ENCODE peak calls at places on chromosome 15, in seven cellular contexts. I is HepG2, G is astrocyte of the cerebellum, A is lower leg skin, U is fibroblast of lung, E is suprapubic skin, W is adrenal gland. T is an unnamed sample.

GRCh38 chr15:85525755-85526154 is 145.4 kb downstream of the AKAP13 start:
- DNase-seq in I (no peak), G (no peak), A (no peak), U (no peak), E (no peak), W (no peak), T (no peak)

GRCh38 chr15:80836991-80837390 is 57.8 kb downstream of the CEMIP start:
- DNase-seq in I (no peak), G (no peak), A (no peak), U (no peak), E (no peak), W (no peak), T (no peak)

GRCh38 chr15:47987908-47988532 is 132.8 kb upstream of the SLC24A5 start:
- DNase-seq in I (peak; percentile 35), G (peak; percentile 64), A (no peak), U (peak; percentile 85), E (no peak), W (peak; percentile 31), T (no peak)

GRCh38 chr15:79952329-79952728 is 18.7 kb downstream of the BCL2A1 start:
- DNase-seq in I (no peak), G (no peak), A (no peak), U (peak; percentile 11), E (no peak), W (no peak), T (no peak)

GRCh38 chr15:70480196-70480856 is 283.0 kb downstream of the UACA start:
- DNase-seq in I (no peak), G (no peak), A (no peak), U (no peak), E (no peak), W (no peak), T (no peak)

GRCh38 chr15:76752549-76752948 is 152.6 kb downstream of the SCAPER start:
- DNase-seq in I (no peak), G (no peak), A (no peak), U (no peak), E (no peak), W (no peak), T (no peak)

GRCh38 chr15:57526076-57526475 is 65.6 kb upstream of the MYZAP start:
- DNase-seq in I (no peak), G (no peak), A (no peak), U (no peak), E (no peak), W (no peak), T (no peak)

GRCh38 chr15:48250640-48251076 is 44.6 kb downstream of the SLC12A1 start:
- DNase-seq in I (peak; percentile 25), G (peak; percentile 77), A (no peak), U (peak; percentile 88), E (no peak), W (peak; percentile 56), T (no peak)

GRCh38 chr15:50137330-50137761 is 18.3 kb upstream of the ATP8B4 start:
- DNase-seq in I (no peak), G (peak; percentile 72), A (no peak), U (peak; percentile 99), E (no peak), W (peak; percentile 71), T (no peak)

GRCh38 chr15:96223939-96224338 is 106.6 kb upstream of the NR2F2 start:
- DNase-seq in I (no peak), G (no peak), A (no peak), U (no peak), E (no peak), W (no peak), T (no peak)

GRCh38 chr15:92715753-92716152 is 60.2 kb upstream of the FAM174B start:
- DNase-seq in I (no peak), G (peak; percentile 86), A (peak; percentile 12), U (peak; percentile 43), E (no peak), W (no peak), T (no peak)

GRCh38 chr15:38475361-38475760 is 21.4 kb downstream of the FAM98B start:
- DNase-seq in I (no peak), G (no peak), A (no peak), U (no peak), E (no peak), W (no peak), T (no peak)

GRCh38 chr15:40598126-40598525 is 4.1 kb downstream of the KNL1 start:
- DNase-seq in I (no peak), G (no peak), A (no peak), U (no peak), E (no peak), W (no peak), T (no peak)

GRCh38 chr15:38746211-38746610 is 181.6 kb upstream of the RASGRP1 start:
- DNase-seq in I (no peak), G (no peak), A (no peak), U (no peak), E (no peak), W (no peak), T (no peak)

GRCh38 chr15:42146551-42147430 is 9.6 kb downstream of the PLA2G4F start:
- DNase-seq in I (no peak), G (no peak), A (peak; percentile 68), U (no peak), E (peak; percentile 65), W (no peak), T (no peak)

GRCh38 chr15:72236381-72237285 is 5.6 kb upstream of the PKM start:
- DNase-seq in I (no peak), G (no peak), A (peak; percentile 61), U (peak; percentile 3), E (no peak), W (no peak), T (no peak)

GRCh38 chr15:70047386-70048195 is 50.1 kb downstream of the TLE3 start:
- DNase-seq in I (no peak), G (no peak), A (no peak), U (peak; percentile 65), E (peak; percentile 53), W (no peak), T (no peak)

GRCh38 chr15:25504307-25504706 is 65.5 kb upstream of the UBE3A start:
- DNase-seq in I (no peak), G (peak; percentile 43), A (no peak), U (no peak), E (no peak), W (no peak), T (no peak)

GRCh38 chr15:92527197-92527596 is 128.4 kb downstream of the FAM174B start:
- DNase-seq in I (no peak), G (peak; percentile 51), A (no peak), U (peak; percentile 24), E (no peak), W (no peak), T (no peak)

GRCh38 chr15:88072598-88073385 is 183.7 kb downstream of the NTRK3 start:
- DNase-seq in I (no peak), G (no peak), A (peak; percentile 58), U (no peak), E (no peak), W (no peak), T (no peak)

GRCh38 chr15:93048759-93049161 is 40.3 kb downstream of the RGMA start:
- DNase-seq in I (no peak), G (peak; percentile 51), A (no peak), U (peak; percentile 61), E (peak; percentile 78), W (no peak), T (no peak)

GRCh38 chr15:62454567-62455172 is 289.6 kb upstream of the C2CD4B start:
- DNase-seq in I (no peak), G (no peak), A (no peak), U (no peak), E (no peak), W (no peak), T (no peak)

GRCh38 chr15:52788099-52788986 is 1.8 kb downstream of the ONECUT1 start:
- DNase-seq in I (no peak), G (no peak), A (no peak), U (no peak), E (no peak), W (no peak), T (no peak)

GRCh38 chr15:52789008-52789600 is 1.0 kb downstream of the ONECUT1 start:
- DNase-seq in I (no peak), G (no peak), A (no peak), U (no peak), E (no peak), W (no peak), T (no peak)

GRCh38 chr15:52787123-52787503 is 3.0 kb downstream of the ONECUT1 start:
- DNase-seq in I (no peak), G (no peak), A (no peak), U (no peak), E (no peak), W (no peak), T (no peak)

GRCh38 chr15:52786436-52787122 is 3.6 kb downstream of the ONECUT1 start:
- DNase-seq in I (peak; percentile 43), G (no peak), A (no peak), U (no peak), E (no peak), W (no peak), T (no peak)

DNA sequence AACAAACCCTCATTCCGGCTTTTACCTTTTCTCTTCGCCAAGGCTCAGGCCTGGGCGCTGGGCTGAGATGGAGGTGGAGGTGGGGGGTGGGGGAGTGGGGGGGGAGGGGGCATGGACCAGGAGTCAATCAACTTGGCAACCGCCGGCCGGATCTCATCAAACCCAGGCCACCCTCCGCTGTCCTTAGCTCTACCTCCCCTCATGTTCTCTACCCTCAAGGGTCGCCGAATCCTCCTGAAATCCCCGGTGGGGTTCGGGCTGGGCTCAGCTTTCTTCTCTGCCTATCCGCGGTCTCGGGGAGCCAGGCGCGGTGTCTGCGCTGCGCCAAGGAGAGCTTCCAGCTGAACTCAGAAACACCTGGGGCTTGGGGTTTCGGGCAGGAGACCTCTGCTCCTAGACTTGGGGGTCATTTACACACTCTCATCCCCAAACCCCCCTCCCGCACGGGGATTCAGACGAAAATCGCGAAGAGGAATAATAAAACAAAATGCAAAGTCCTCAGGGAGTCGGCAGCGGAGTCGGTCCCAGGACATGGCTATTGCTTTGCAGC is 2.5 kb downstream of the ONECUT1 start:
- DNase-seq in I (no peak), G (no peak), A (no peak), U (no peak), E (no peak), W (no peak), T (no peak)
- H3K4me3 ChIP-seq in I (peak overlapping the region; percentile 76), G (no peak overlapping the region), A (no peak overlapping the region), U (no peak overlapping the region), E (no peak overlapping the region), W (no peak overlapping the region), T (no peak overlapping the region)

DNA sequence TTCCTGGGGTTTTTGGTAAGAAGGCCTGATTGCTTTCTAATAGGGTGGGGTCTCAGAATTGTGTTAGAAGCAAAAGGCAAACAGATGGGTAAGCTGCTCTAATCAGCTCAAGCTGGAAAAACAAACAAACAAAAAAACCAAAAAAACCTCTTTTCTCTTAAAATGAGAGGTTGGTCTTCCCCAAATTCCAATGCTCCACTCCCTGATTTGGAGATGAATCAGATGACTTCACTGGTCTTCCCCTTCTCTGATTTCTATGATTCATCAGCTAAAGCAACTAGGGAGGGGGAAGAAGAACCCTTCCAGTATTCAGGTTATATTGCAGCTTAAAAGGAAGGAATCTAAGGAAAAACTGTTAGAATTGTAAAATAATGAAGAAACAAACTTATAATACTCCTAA is 9.6 kb upstream of the ANXA2 start:
- DNase-seq in I (no peak), G (peak; percentile 66), A (no peak), U (peak; percentile 72), E (no peak), W (no peak), T (no peak)
- H3K4me3 ChIP-seq in I (no peak overlapping the region), G (no peak overlapping the region), A (no peak overlapping the region), U (no peak overlapping the region), E (no peak overlapping the region), W (no peak overlapping the region), T (no peak overlapping the region)

GRCh38 chr15:101470548-101471239 is 18.8 kb downstream of the PCSK6 start:
- DNase-seq in I (no peak), G (no peak), A (peak; percentile 62), U (no peak), E (no peak), W (no peak), T (no peak)
- H3K4me3 ChIP-seq in I (no peak overlapping the region), G (no peak overlapping the region), A (no peak overlapping the region), U (no peak overlapping the region), E (no peak overlapping the region), W (no peak overlapping the region), T (no peak overlapping the region)

GRCh38 chr15:78507831-78508160 is 419 bp downstream of the HYKK start:
- DNase-seq in I (no peak), G (no peak), A (no peak), U (no peak), E (no peak), W (no peak), T (no peak)
- H3K4me3 ChIP-seq in I (peak overlapping the region; percentile 69), G (peak overlapping the region; percentile 77), A (peak overlapping the region; percentile 60), U (peak overlapping the region; percentile 73), E (peak overlapping the region; percentile 71), W (peak overlapping the region; percentile 13), T (peak overlapping the region; percentile 80)

T was measured in esophagus squamous epithelium.